ENCODE peak calls at places on chromosomes 1 and 21, in six cellular contexts. One of them, this sample, is unnamed.

GRCh38 chr1:211534545-211535291 is 42.8 kb upstream of the RD3 start:
- DNase-seq in trophoblast cell: no peak
- DNase-seq in H9: no peak
- DNase-seq in IMR-90: no peak
- DNase-seq in mesenchymal stem cell: no peak
- DNase-seq in H1: no peak
- DNase-seq in this sample: no peak

GRCh38 chr1:35656148-35656862 is 15.0 kb upstream of the PSMB2 start:
- DNase-seq in trophoblast cell: no peak
- DNase-seq in H9: no peak
- DNase-seq in IMR-90: peak
- DNase-seq in mesenchymal stem cell: no peak
- DNase-seq in H1: no peak
- DNase-seq in this sample: no peak

GRCh38 chr1:184684285-184685077 is 70.2 kb downstream of the EDEM3 start:
- DNase-seq in trophoblast cell: no peak
- DNase-seq in H9: no peak
- DNase-seq in IMR-90: no peak
- DNase-seq in mesenchymal stem cell: no peak
- DNase-seq in H1: no peak
- DNase-seq in this sample: no peak

GRCh38 chr1:10471411-10472219 is 714 bp downstream of the DFFA start:
- DNase-seq in trophoblast cell: no peak
- DNase-seq in H9: no peak
- DNase-seq in IMR-90: peak
- DNase-seq in mesenchymal stem cell: no peak
- DNase-seq in H1: peak
- DNase-seq in this sample: no peak

GRCh38 chr1:44588551-44588950 is 85.7 kb downstream of the TMEM53 start:
- DNase-seq in trophoblast cell: no peak
- DNase-seq in H9: no peak
- DNase-seq in IMR-90: no peak
- DNase-seq in mesenchymal stem cell: no peak
- DNase-seq in H1: no peak
- DNase-seq in this sample: no peak

GRCh38 chr1:210446479-210446878 is 117.8 kb downstream of the HHAT start:
- DNase-seq in trophoblast cell: peak
- DNase-seq in H9: peak
- DNase-seq in IMR-90: peak
- DNase-seq in mesenchymal stem cell: peak
- DNase-seq in H1: no peak
- DNase-seq in this sample: peak

GRCh38 chr1:87765686-87766085 is 437.0 kb downstream of the LMO4 start:
- DNase-seq in trophoblast cell: no peak
- DNase-seq in H9: no peak
- DNase-seq in IMR-90: peak
- DNase-seq in mesenchymal stem cell: peak
- DNase-seq in H1: no peak
- DNase-seq in this sample: no peak

GRCh38 chr1:174799136-174799479 is 200.6 kb upstream of the CACYBP start:
- DNase-seq in trophoblast cell: no peak
- DNase-seq in H9: no peak
- DNase-seq in IMR-90: no peak
- DNase-seq in mesenchymal stem cell: no peak
- DNase-seq in H1: no peak
- DNase-seq in this sample: no peak

GRCh38 chr1:232110281-232111090 is 483.9 kb downstream of the DISC1 start:
- DNase-seq in trophoblast cell: no peak
- DNase-seq in H9: peak
- DNase-seq in IMR-90: peak
- DNase-seq in mesenchymal stem cell: peak
- DNase-seq in H1: peak
- DNase-seq in this sample: peak

GRCh38 chr21:38839370-38839681 is 33.6 kb downstream of the ETS2 start:
- DNase-seq in trophoblast cell: no peak
- DNase-seq in H9: no peak
- DNase-seq in IMR-90: no peak
- DNase-seq in mesenchymal stem cell: no peak
- DNase-seq in H1: no peak
- DNase-seq in this sample: no peak

GRCh38 chr1:70264875-70265274 is 43.7 kb downstream of the SRSF11 start:
- DNase-seq in trophoblast cell: no peak
- DNase-seq in H9: no peak
- DNase-seq in IMR-90: no peak
- DNase-seq in mesenchymal stem cell: no peak
- DNase-seq in H1: no peak
- DNase-seq in this sample: no peak

GRCh38 chr1:229192031-229192430 is 78.9 kb upstream of the RAB4A start:
- DNase-seq in trophoblast cell: no peak
- DNase-seq in H9: no peak
- DNase-seq in IMR-90: peak
- DNase-seq in mesenchymal stem cell: peak
- DNase-seq in H1: no peak
- DNase-seq in this sample: no peak

GRCh38 chr1:85313888-85314696 is 37.7 kb upstream of the BCL10 start:
- DNase-seq in trophoblast cell: peak
- DNase-seq in H9: no peak
- DNase-seq in IMR-90: peak
- DNase-seq in mesenchymal stem cell: peak
- DNase-seq in H1: no peak
- DNase-seq in this sample: no peak

GRCh38 chr21:39082656-39083376 is 100.4 kb downstream of the PSMG1 start:
- DNase-seq in trophoblast cell: peak
- DNase-seq in H9: peak
- DNase-seq in IMR-90: no peak
- DNase-seq in mesenchymal stem cell: no peak
- DNase-seq in H1: no peak
- DNase-seq in this sample: no peak

GRCh38 chr1:54096491-54097235 is 43.3 kb downstream of the TCEANC2 start:
- DNase-seq in trophoblast cell: no peak
- DNase-seq in H9: no peak
- DNase-seq in IMR-90: no peak
- DNase-seq in mesenchymal stem cell: no peak
- DNase-seq in H1: no peak
- DNase-seq in this sample: no peak

GRCh38 chr1:202348509-202349262 is at the start of gene PPP1R12B:
- DNase-seq in trophoblast cell: peak
- DNase-seq in H9: peak
- DNase-seq in IMR-90: peak
- DNase-seq in mesenchymal stem cell: peak
- DNase-seq in H1: peak
- DNase-seq in this sample: peak

GRCh38 chr1:225418598-225418997 is 9.2 kb downstream of the LBR start:
- DNase-seq in trophoblast cell: no peak
- DNase-seq in H9: no peak
- DNase-seq in IMR-90: no peak
- DNase-seq in mesenchymal stem cell: no peak
- DNase-seq in H1: no peak
- DNase-seq in this sample: no peak

GRCh38 chr1:174800221-174800791 is 199.4 kb upstream of the CACYBP start:
- DNase-seq in trophoblast cell: no peak
- DNase-seq in H9: no peak
- DNase-seq in IMR-90: peak
- DNase-seq in mesenchymal stem cell: peak
- DNase-seq in H1: no peak
- DNase-seq in this sample: peak

GRCh38 chr1:85550784-85551516 is 29.6 kb upstream of the CCN1 start:
- DNase-seq in trophoblast cell: no peak
- DNase-seq in H9: no peak
- DNase-seq in IMR-90: peak
- DNase-seq in mesenchymal stem cell: peak
- DNase-seq in H1: no peak
- DNase-seq in this sample: no peak

GRCh38 chr1:201145816-201146215 is 8.5 kb downstream of the TMEM9 start:
- DNase-seq in trophoblast cell: no peak
- DNase-seq in H9: no peak
- DNase-seq in IMR-90: no peak
- DNase-seq in mesenchymal stem cell: no peak
- DNase-seq in H1: no peak
- DNase-seq in this sample: no peak

GRCh38 chr1:223030871-223031270 is 112.2 kb downstream of the TLR5 start:
- DNase-seq in trophoblast cell: no peak
- DNase-seq in H9: no peak
- DNase-seq in IMR-90: no peak
- DNase-seq in mesenchymal stem cell: no peak
- DNase-seq in H1: no peak
- DNase-seq in this sample: no peak

GRCh38 chr1:155081472-155082300 is 3.0 kb downstream of the EFNA3 start:
- DNase-seq in trophoblast cell: no peak
- DNase-seq in H9: no peak
- DNase-seq in IMR-90: no peak
- DNase-seq in mesenchymal stem cell: no peak
- DNase-seq in H1: peak
- DNase-seq in this sample: no peak

GRCh38 chr1:76374111-76374510 is 299.6 kb downstream of the ST6GALNAC3 start:
- DNase-seq in trophoblast cell: no peak
- DNase-seq in H9: no peak
- DNase-seq in IMR-90: no peak
- DNase-seq in mesenchymal stem cell: no peak
- DNase-seq in H1: no peak
- DNase-seq in this sample: no peak

GRCh38 chr1:230752407-230752806 is 5.2 kb downstream of the CAPN9 start:
- DNase-seq in trophoblast cell: no peak
- DNase-seq in H9: peak
- DNase-seq in IMR-90: no peak
- DNase-seq in mesenchymal stem cell: no peak
- DNase-seq in H1: peak
- DNase-seq in this sample: no peak

GRCh38 chr21:35136586-35137254 is 87.6 kb upstream of the RUNX1 start:
- DNase-seq in trophoblast cell: peak
- DNase-seq in H9: no peak
- DNase-seq in IMR-90: peak
- DNase-seq in mesenchymal stem cell: peak
- DNase-seq in H1: no peak
- DNase-seq in this sample: no peak
- H3K18ac ChIP-seq in trophoblast cell: peak
- H3K18ac ChIP-seq in H9: no peak
- H3K18ac ChIP-seq in IMR-90: peak
- H3K18ac ChIP-seq in mesenchymal stem cell: peak
- H3K18ac ChIP-seq in H1: no peak
- H3K18ac ChIP-seq in this sample: peak

GRCh38 chr1:23567996-23568607 is 8.8 kb upstream of the ID3 start:
- DNase-seq in trophoblast cell: no peak
- DNase-seq in H9: peak
- DNase-seq in IMR-90: no peak
- DNase-seq in mesenchymal stem cell: no peak
- DNase-seq in H1: peak
- DNase-seq in this sample: peak

GRCh38 chr1:23568608-23569383 is 9.5 kb upstream of the ID3 start:
- DNase-seq in trophoblast cell: no peak
- DNase-seq in H9: peak
- DNase-seq in IMR-90: no peak
- DNase-seq in mesenchymal stem cell: no peak
- DNase-seq in H1: no peak
- DNase-seq in this sample: no peak

GRCh38 chr1:23566304-23566703 is 7.0 kb upstream of the ID3 start:
- DNase-seq in trophoblast cell: no peak
- DNase-seq in H9: peak
- DNase-seq in IMR-90: no peak
- DNase-seq in mesenchymal stem cell: no peak
- DNase-seq in H1: no peak
- DNase-seq in this sample: no peak

GRCh38 chr1:23570001-23570691 is 10.8 kb upstream of the ID3 start:
- DNase-seq in trophoblast cell: no peak
- DNase-seq in H9: no peak
- DNase-seq in IMR-90: no peak
- DNase-seq in mesenchymal stem cell: no peak
- DNase-seq in H1: no peak
- DNase-seq in this sample: no peak

DNA sequence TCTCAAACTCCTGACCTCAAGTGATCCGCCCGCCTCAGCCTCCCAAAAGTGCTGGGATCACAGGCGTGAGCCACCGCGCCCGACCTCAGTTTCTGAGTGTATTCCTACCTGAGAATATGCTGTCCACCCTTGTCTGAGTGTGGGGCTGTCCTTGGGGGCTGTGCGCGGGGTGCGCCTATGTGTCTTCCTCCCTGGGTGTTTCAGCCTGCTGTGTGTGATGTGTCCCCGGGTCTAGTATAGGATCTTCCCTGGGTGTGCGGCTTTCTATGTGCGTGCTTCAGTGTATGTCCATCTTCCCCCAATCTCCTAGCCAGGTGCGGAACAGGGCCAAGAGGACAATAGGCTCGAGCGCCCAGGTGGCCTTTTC is 8.3 kb upstream of the ID3 start:
- DNase-seq in trophoblast cell: no peak
- DNase-seq in H9: peak
- DNase-seq in IMR-90: no peak
- DNase-seq in mesenchymal stem cell: no peak
- DNase-seq in H1: no peak
- DNase-seq in this sample: no peak
- H2BK5ac ChIP-seq in trophoblast cell: peak
- H2BK5ac ChIP-seq in H9: no peak
- H2BK5ac ChIP-seq in IMR-90: peak
- H2BK5ac ChIP-seq in mesenchymal stem cell: no peak
- H2BK5ac ChIP-seq in H1: peak
- H2BK5ac ChIP-seq in this sample: peak

DNA sequence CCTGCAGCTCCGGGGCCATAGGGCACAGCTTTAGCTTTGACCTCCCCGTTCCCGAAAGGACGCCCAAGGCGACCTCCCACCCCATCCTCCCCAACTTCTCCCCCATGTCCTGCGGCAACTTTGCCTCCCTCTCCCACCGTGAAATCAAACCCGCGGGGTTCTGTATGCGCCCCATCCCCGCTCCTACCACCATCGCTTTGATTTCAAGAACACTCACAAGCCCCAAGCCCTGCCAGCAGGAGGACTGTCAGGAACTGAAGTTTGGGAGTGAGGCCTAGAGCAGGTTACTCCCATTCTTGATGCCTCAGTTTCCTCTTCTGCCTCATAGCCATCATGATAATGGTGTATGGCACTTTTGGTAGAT is 2.3 kb downstream of the PTPRU start:
- DNase-seq in trophoblast cell: no peak
- DNase-seq in H9: no peak
- DNase-seq in IMR-90: no peak
- DNase-seq in mesenchymal stem cell: no peak
- DNase-seq in H1: no peak
- DNase-seq in this sample: no peak
- H2AFZ ChIP-seq in trophoblast cell: no peak
- H2AFZ ChIP-seq in H9: no peak
- H2AFZ ChIP-seq in IMR-90: peak
- H2AFZ ChIP-seq in mesenchymal stem cell: no peak
- H2AFZ ChIP-seq in H1: no peak
- H2AFZ ChIP-seq in this sample: peak

DNA sequence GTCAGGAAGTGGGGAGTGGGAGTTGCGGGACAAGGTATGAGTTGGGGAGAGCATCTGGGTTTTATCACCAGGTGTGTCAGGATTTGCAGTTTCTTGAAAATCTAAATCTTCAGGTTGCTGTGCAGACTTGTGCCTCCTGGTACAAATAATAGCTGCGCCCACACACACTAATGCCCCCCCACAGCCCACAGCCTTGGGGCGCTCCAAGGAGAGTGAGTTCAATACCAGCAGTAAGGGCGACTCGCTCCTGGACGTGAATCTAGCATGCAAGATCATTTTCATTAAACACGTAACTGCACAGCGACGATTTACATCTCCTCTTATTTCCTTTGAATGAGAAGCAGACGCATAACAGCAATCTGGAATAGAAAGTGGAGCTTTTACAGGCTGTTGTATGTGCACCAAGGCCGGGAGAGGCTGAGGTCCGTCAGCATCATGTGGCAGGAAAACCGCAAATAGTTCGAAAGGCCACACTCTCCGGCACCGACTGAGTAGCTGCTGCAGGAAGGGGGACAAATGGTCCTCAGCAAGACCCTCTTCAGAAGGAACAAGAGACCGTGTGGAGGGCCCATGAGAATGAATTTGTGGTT is 439.6 kb downstream of the SMYD3 start:
- DNase-seq in trophoblast cell: no peak
- DNase-seq in H9: no peak
- DNase-seq in IMR-90: peak
- DNase-seq in mesenchymal stem cell: peak
- DNase-seq in H1: no peak
- DNase-seq in this sample: no peak
- H3K18ac ChIP-seq in trophoblast cell: no peak
- H3K18ac ChIP-seq in H9: no peak
- H3K18ac ChIP-seq in IMR-90: no peak
- H3K18ac ChIP-seq in mesenchymal stem cell: no peak
- H3K18ac ChIP-seq in H1: no peak
- H3K18ac ChIP-seq in this sample: no peak